ENCODE peak calls at places on chromosomes 13 and 19, in eight cellular contexts. Z is psoas muscle, J is breast epithelium, Y is heart right ventricle, N is hepatocyte, F is endothelial cell of umbilical vein, U is astrocyte, A is colonic mucosa. X is an unnamed sample. For H3K27me3, the result is how much of the 10 kb centered on the place peaks cover.

GRCh38 chr13:106291006-106291405 is 244.5 kb downstream of the EFNB2 start:
- DNase-seq in N (no peak), A (no peak), J (no peak), U (peak), F (peak), Y (no peak), Z (no peak), X (no peak)

GRCh38 chr19:47779524-47780214 is 1.2 kb downstream of the SELENOW start:
- DNase-seq in Y (peak), F (no peak), Z (peak), N (peak), U (no peak), J (peak), A (peak), X (no peak)

GRCh38 chr13:114064516-114065140 is 67.8 kb downstream of the RASA3 start:
- DNase-seq in U (no peak), Z (peak), A (no peak), N (no peak), J (no peak), F (peak), Y (no peak), X (no peak)

GRCh38 chr19:47310323-47310722 is 662 bp downstream of the C5AR1 start:
- DNase-seq in Y (no peak), Z (no peak), N (no peak), J (no peak), F (no peak), A (no peak), U (no peak), X (no peak)

GRCh38 chr13:78881746-78882145 is 222.8 kb upstream of the OBI1 start:
- DNase-seq in J (no peak), F (no peak), N (peak), A (no peak), U (no peak), Z (no peak), Y (no peak), X (no peak)

GRCh38 chr19:11172576-11172975 is 17.0 kb upstream of the SPC24 start:
- DNase-seq in F (no peak), U (no peak), J (no peak), Y (no peak), N (no peak), A (no peak), Z (no peak), X (no peak)

GRCh38 chr13:114027826-114028225 is 54.0 kb upstream of the C13orf46 start:
- DNase-seq in J (no peak), Z (no peak), Y (peak), F (no peak), A (no peak), N (no peak), U (no peak), X (no peak)

GRCh38 chr19:29636553-29637325 is 28.5 kb upstream of the PLEKHF1 start:
- DNase-seq in Z (no peak), N (no peak), A (no peak), F (no peak), Y (no peak), J (no peak), U (no peak), X (no peak)

GRCh38 chr13:68304287-68304893 is 1074.3 kb upstream of the PCDH9 start:
- DNase-seq in F (peak), J (no peak), U (peak), N (peak), Z (no peak), A (no peak), Y (no peak), X (no peak)

GRCh38 chr13:20461481-20461859 is 64.2 kb downstream of the CRYL1 start:
- DNase-seq in N (no peak), U (peak), Y (no peak), Z (no peak), A (no peak), J (no peak), F (peak), X (no peak)

GRCh38 chr13:99332456-99332855 is 25.3 kb upstream of the GPR183 start:
- DNase-seq in U (no peak), A (no peak), J (no peak), N (no peak), Y (no peak), F (no peak), Z (no peak), X (no peak)

GRCh38 chr19:40523322-40524047 is 53.2 kb upstream of the SHKBP1 start:
- DNase-seq in Y (peak), J (no peak), A (peak), F (peak), U (peak), N (peak), Z (peak), X (peak)

GRCh38 chr19:35404879-35405622 is 34.2 kb downstream of the GPR42 start:
- DNase-seq in N (peak), Y (no peak), A (no peak), F (no peak), Z (peak), J (peak), U (peak), X (peak)

GRCh38 chr13:64332048-64332447 is 2898.1 kb downstream of the PCDH9 start:
- DNase-seq in U (peak), F (no peak), N (no peak), Y (no peak), J (no peak), A (no peak), Z (no peak), X (no peak)

GRCh38 chr13:46314587-46314986 is 72.5 kb downstream of the RUBCNL start:
- DNase-seq in Y (no peak), F (no peak), N (no peak), U (no peak), Z (no peak), A (no peak), J (no peak), X (no peak)

GRCh38 chr13:46313441-46314257 is 73.4 kb downstream of the RUBCNL start:
- DNase-seq in Y (no peak), U (no peak), N (no peak), J (no peak), Z (no peak), F (no peak), A (no peak), X (no peak)

GRCh38 chr13:46307554-46307953 is 79.5 kb downstream of the RUBCNL start:
- DNase-seq in N (no peak), F (peak), A (no peak), J (no peak), Y (no peak), Z (no peak), U (no peak), X (no peak)

GRCh38 chr13:46311217-46311616 is 75.8 kb downstream of the RUBCNL start:
- DNase-seq in A (no peak), N (no peak), Z (no peak), Y (no peak), U (no peak), F (no peak), J (no peak), X (no peak)

GRCh38 chr13:46310066-46310465 is 77.0 kb downstream of the RUBCNL start:
- DNase-seq in F (no peak), N (no peak), U (no peak), A (no peak), Y (no peak), Z (no peak), J (no peak), X (no peak)
- TF ChIP-seq CTCF in F (no peak), N (no peak), U (no peak), A (no peak), Y (no peak), Z (no peak), J (no peak), X (no peak)

DNA sequence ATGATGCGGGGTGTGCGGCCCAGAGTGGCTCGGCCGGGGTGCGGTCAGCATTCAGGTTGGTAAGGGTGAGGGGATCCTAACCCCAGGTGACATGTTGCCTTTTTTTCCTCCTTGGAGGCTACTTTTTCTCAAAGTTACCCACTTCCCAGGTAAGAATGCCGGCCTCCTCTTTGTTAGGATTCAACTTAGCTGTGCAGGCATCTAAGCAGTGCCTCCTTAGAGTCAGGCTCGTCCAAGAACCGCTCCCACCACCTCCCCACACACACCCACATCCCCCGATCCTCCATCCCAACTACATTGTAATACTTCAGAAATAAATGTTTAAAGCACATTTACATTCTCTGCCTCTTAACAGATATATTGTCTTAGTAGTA is 733 bp upstream of the ENOX1 start:
- DNase-seq in U (no peak), Y (no peak), N (no peak), F (no peak), J (no peak), Z (no peak), A (no peak), X (no peak)
- H3K4me3 ChIP-seq in U (peak), Y (peak), N (peak), F (no peak), J (peak), Z (peak), A (peak), X (peak)

GRCh38 chr19:50666346-50667176 is 17.3 kb downstream of the C19orf81 start:
- DNase-seq in N (no peak), J (no peak), Z (no peak), Y (no peak), A (no peak), F (no peak), U (no peak), X (no peak)

GRCh38 chr19:50669319-50670101 is 20.3 kb downstream of the C19orf81 start:
- DNase-seq in Z (no peak), A (peak), Y (no peak), U (no peak), N (peak), F (peak), J (no peak), X (peak)

GRCh38 chr19:50668416-50669318 is 19.4 kb downstream of the C19orf81 start:
- DNase-seq in F (no peak), Z (no peak), U (no peak), N (no peak), A (no peak), J (no peak), Y (no peak), X (no peak)

GRCh38 chr19:50667177-50667758 is 18.0 kb downstream of the C19orf81 start:
- DNase-seq in Z (no peak), N (no peak), A (no peak), Y (no peak), U (no peak), J (no peak), F (no peak), X (no peak)

GRCh38 chr19:50667759-50668231 is 18.6 kb downstream of the C19orf81 start:
- DNase-seq in F (no peak), N (no peak), J (no peak), Z (no peak), U (no peak), A (no peak), Y (no peak), X (peak)
- H3K27me3 ChIP-seq in F (under half), N (half or more), J (under half), Z (half or more), U (under half), A (under half), Y (half or more), X (under half)

GRCh38 chr13:74215420-74215819 is 81.2 kb upstream of the KLF12 start:
- DNase-seq in N (no peak), J (no peak), F (no peak), A (no peak), U (no peak), Z (no peak), Y (no peak), X (no peak)
- TF ChIP-seq CTCF in N (no peak), J (no peak), F (no peak), A (no peak), U (no peak), Z (no peak), Y (no peak), X (no peak)

GRCh38 chr19:21264416-21264815 is 64.8 kb downstream of the ZNF708 start:
- DNase-seq in Y (no peak), Z (no peak), J (no peak), F (no peak), U (no peak), A (no peak), N (no peak), X (no peak)

GRCh38 chr19:21256722-21257121 is 72.5 kb downstream of the ZNF708 start:
- DNase-seq in N (peak), J (no peak), U (peak), A (no peak), Y (no peak), F (no peak), Z (no peak), X (peak)

GRCh38 chr19:21264891-21265290 is 64.3 kb downstream of the ZNF708 start:
- DNase-seq in A (no peak), Z (no peak), U (no peak), Y (no peak), F (no peak), J (no peak), N (no peak), X (no peak)

DNA sequence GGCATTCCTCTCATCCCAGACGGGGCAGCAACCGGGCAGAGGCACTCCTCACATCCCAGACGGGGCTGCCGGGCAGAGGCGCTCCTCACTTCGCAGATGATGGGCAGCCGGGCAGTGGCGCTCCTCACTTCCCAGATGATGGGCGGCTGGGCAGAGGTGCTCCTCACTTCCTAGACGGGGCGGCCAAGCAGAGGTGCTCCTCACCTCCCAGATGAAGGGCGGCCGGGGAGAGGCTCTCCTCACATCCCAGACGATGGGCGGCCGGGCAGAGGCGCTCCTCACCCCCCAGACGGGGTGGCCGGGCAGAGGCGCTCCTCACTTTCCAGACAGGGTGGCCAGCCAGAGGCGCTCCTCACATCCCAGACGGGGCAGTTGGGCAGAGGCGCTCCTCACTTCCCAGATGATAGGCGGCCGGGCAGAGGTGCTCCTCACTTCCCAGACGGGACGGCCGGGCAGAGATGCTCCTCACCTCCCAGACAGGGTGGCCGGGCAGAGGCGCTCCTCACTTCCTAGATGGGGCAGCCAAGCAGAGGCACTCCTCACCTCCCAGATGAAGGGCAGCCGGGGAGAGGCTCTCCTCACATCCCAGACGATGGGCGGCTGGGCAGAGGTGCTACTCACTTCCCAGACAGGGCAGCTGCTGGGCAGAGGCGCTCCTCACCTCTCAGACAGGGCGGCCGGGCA is 68.9 kb downstream of the ZNF708 start:
- DNase-seq in Z (no peak), J (no peak), N (no peak), Y (no peak), U (no peak), A (no peak), F (no peak), X (no peak)
- H3K4me3 ChIP-seq in Z (no peak), J (no peak), N (no peak), Y (no peak), U (no peak), A (no peak), F (no peak), X (no peak)

GRCh38 chr19:42544146-42544545 is 15.9 kb upstream of the CEACAM1 start:
- DNase-seq in N (no peak), U (no peak), Y (no peak), Z (no peak), F (no peak), A (no peak), J (no peak), X (no peak)
- H3K27me3 ChIP-seq in N (under half), U (under half), Y (under half), Z (under half), F (under half), A (under half), J (under half), X (under half)